ENCODE peak calls at places on chromosomes 4 and X, in seven cellular contexts. One of them, this sample, is unnamed.

GRCh38 chr4:153792007-153792892 is 3.4 kb upstream of the SFRP2 start:
- DNase-seq in heart left ventricle: no peak
- DNase-seq in AG10803: peak; percentile 56
- DNase-seq in upper lobe of left lung: peak; percentile 87
- DNase-seq in cardiac muscle cell: peak; percentile 80
- DNase-seq in BJ: no peak
- DNase-seq in fibroblast of pulmonary artery: peak; percentile 29
- DNase-seq in this sample: no peak

GRCh38 chr4:6674500-6675149 is 19.1 kb upstream of the S100P start:
- DNase-seq in upper lobe of left lung: no peak
- DNase-seq in AG10803: no peak
- DNase-seq in BJ: no peak
- DNase-seq in cardiac muscle cell: peak; percentile 24
- DNase-seq in fibroblast of pulmonary artery: peak; percentile 41
- DNase-seq in heart left ventricle: no peak
- DNase-seq in this sample: no peak

GRCh38 chrX:12080265-12080664 is 58.0 kb upstream of the FRMPD4 start:
- DNase-seq in cardiac muscle cell: peak; percentile 46
- DNase-seq in fibroblast of pulmonary artery: peak; percentile 69
- DNase-seq in upper lobe of left lung: no peak
- DNase-seq in BJ: no peak
- DNase-seq in AG10803: peak; percentile 53
- DNase-seq in heart left ventricle: no peak
- DNase-seq in this sample: peak; percentile 7

GRCh38 chr4:2135083-2135482 is 76.0 kb downstream of the NAT8L start:
- DNase-seq in fibroblast of pulmonary artery: peak; percentile 72
- DNase-seq in heart left ventricle: no peak
- DNase-seq in upper lobe of left lung: no peak
- DNase-seq in cardiac muscle cell: peak; percentile 11
- DNase-seq in AG10803: peak; percentile 58
- DNase-seq in BJ: no peak
- DNase-seq in this sample: peak; percentile 0

GRCh38 chr4:152579107-152579764 is 43.3 kb upstream of the FBXW7 start:
- DNase-seq in BJ: no peak
- DNase-seq in heart left ventricle: no peak
- DNase-seq in upper lobe of left lung: no peak
- DNase-seq in fibroblast of pulmonary artery: no peak
- DNase-seq in AG10803: no peak
- DNase-seq in cardiac muscle cell: no peak
- DNase-seq in this sample: no peak

GRCh38 chr4:82745173-82745842 is 53.3 kb downstream of the SCD5 start:
- DNase-seq in BJ: peak; percentile 47
- DNase-seq in fibroblast of pulmonary artery: no peak
- DNase-seq in AG10803: peak; percentile 38
- DNase-seq in heart left ventricle: no peak
- DNase-seq in upper lobe of left lung: no peak
- DNase-seq in cardiac muscle cell: no peak
- DNase-seq in this sample: no peak

GRCh38 chr4:128725405-128725804 is 84.1 kb upstream of the JADE1 start:
- DNase-seq in AG10803: no peak
- DNase-seq in heart left ventricle: no peak
- DNase-seq in upper lobe of left lung: no peak
- DNase-seq in BJ: no peak
- DNase-seq in cardiac muscle cell: no peak
- DNase-seq in fibroblast of pulmonary artery: no peak
- DNase-seq in this sample: no peak

GRCh38 chr4:165464813-165465381 is 86.1 kb downstream of the CPE start:
- DNase-seq in cardiac muscle cell: peak; percentile 54
- DNase-seq in upper lobe of left lung: no peak
- DNase-seq in BJ: no peak
- DNase-seq in heart left ventricle: no peak
- DNase-seq in AG10803: peak; percentile 57
- DNase-seq in fibroblast of pulmonary artery: peak; percentile 72
- DNase-seq in this sample: peak; percentile 11

GRCh38 chrX:129522184-129523059 is 868 bp downstream of the SMARCA1 start:
- DNase-seq in fibroblast of pulmonary artery: peak; percentile 54
- DNase-seq in AG10803: peak; percentile 50
- DNase-seq in BJ: no peak
- DNase-seq in cardiac muscle cell: peak; percentile 82
- DNase-seq in upper lobe of left lung: peak; percentile 85
- DNase-seq in heart left ventricle: peak; percentile 41
- DNase-seq in this sample: no peak

GRCh38 chrX:39836802-39837420 is 260.8 kb downstream of the BCOR start:
- DNase-seq in fibroblast of pulmonary artery: no peak
- DNase-seq in upper lobe of left lung: no peak
- DNase-seq in heart left ventricle: no peak
- DNase-seq in BJ: no peak
- DNase-seq in AG10803: no peak
- DNase-seq in cardiac muscle cell: no peak
- DNase-seq in this sample: no peak

GRCh38 chr4:147134536-147135210 is 189.0 kb upstream of the TTC29 start:
- DNase-seq in upper lobe of left lung: no peak
- DNase-seq in fibroblast of pulmonary artery: peak; percentile 20
- DNase-seq in heart left ventricle: no peak
- DNase-seq in AG10803: no peak
- DNase-seq in cardiac muscle cell: no peak
- DNase-seq in BJ: no peak
- DNase-seq in this sample: no peak

GRCh38 chrX:1316527-1316926 is 20.1 kb upstream of the IL3RA start:
- DNase-seq in heart left ventricle: peak; percentile 64
- DNase-seq in cardiac muscle cell: no peak
- DNase-seq in AG10803: no peak
- DNase-seq in BJ: no peak
- DNase-seq in upper lobe of left lung: peak; percentile 87
- DNase-seq in fibroblast of pulmonary artery: no peak
- DNase-seq in this sample: no peak

GRCh38 chr4:21790437-21791029 is 158.0 kb downstream of the KCNIP4 start:
- DNase-seq in upper lobe of left lung: no peak
- DNase-seq in cardiac muscle cell: peak; percentile 54
- DNase-seq in BJ: no peak
- DNase-seq in fibroblast of pulmonary artery: peak; percentile 74
- DNase-seq in heart left ventricle: no peak
- DNase-seq in AG10803: peak; percentile 48
- DNase-seq in this sample: no peak

GRCh38 chrX:48558270-48558669 is 16.0 kb upstream of the RBM3 start:
- DNase-seq in BJ: peak; percentile 39
- DNase-seq in fibroblast of pulmonary artery: peak; percentile 90
- DNase-seq in AG10803: peak; percentile 76
- DNase-seq in heart left ventricle: no peak
- DNase-seq in cardiac muscle cell: no peak
- DNase-seq in upper lobe of left lung: no peak
- DNase-seq in this sample: peak; percentile 27

GRCh38 chr4:59537231-59537886 is 1662.8 kb upstream of the ADGRL3 start:
- DNase-seq in fibroblast of pulmonary artery: no peak
- DNase-seq in upper lobe of left lung: no peak
- DNase-seq in cardiac muscle cell: no peak
- DNase-seq in AG10803: no peak
- DNase-seq in heart left ventricle: no peak
- DNase-seq in BJ: no peak
- DNase-seq in this sample: no peak

GRCh38 chr4:56360071-56360470 is 27.2 kb downstream of the AASDH start:
- DNase-seq in cardiac muscle cell: no peak
- DNase-seq in BJ: no peak
- DNase-seq in fibroblast of pulmonary artery: peak; percentile 13
- DNase-seq in upper lobe of left lung: no peak
- DNase-seq in AG10803: peak; percentile 28
- DNase-seq in heart left ventricle: no peak
- DNase-seq in this sample: peak; percentile 3

GRCh38 chr4:48022192-48022799 is 5.7 kb downstream of the NIPAL1 start:
- DNase-seq in heart left ventricle: no peak
- DNase-seq in upper lobe of left lung: no peak
- DNase-seq in BJ: peak; percentile 38
- DNase-seq in AG10803: no peak
- DNase-seq in cardiac muscle cell: no peak
- DNase-seq in fibroblast of pulmonary artery: no peak
- DNase-seq in this sample: no peak

GRCh38 chr4:20176881-20177280 is 74.8 kb upstream of the SLIT2 start:
- DNase-seq in heart left ventricle: no peak
- DNase-seq in AG10803: no peak
- DNase-seq in BJ: no peak
- DNase-seq in upper lobe of left lung: no peak
- DNase-seq in fibroblast of pulmonary artery: no peak
- DNase-seq in cardiac muscle cell: no peak
- DNase-seq in this sample: no peak

GRCh38 chr4:89111833-89112563 is 665 bp downstream of the TIGD2 start:
- DNase-seq in cardiac muscle cell: peak; percentile 35
- DNase-seq in upper lobe of left lung: no peak
- DNase-seq in BJ: peak; percentile 68
- DNase-seq in AG10803: peak; percentile 95
- DNase-seq in fibroblast of pulmonary artery: peak; percentile 97
- DNase-seq in heart left ventricle: no peak
- DNase-seq in this sample: peak; percentile 73

GRCh38 chr4:99324978-99325377 is 3.8 kb upstream of the ADH1B start:
- DNase-seq in cardiac muscle cell: no peak
- DNase-seq in AG10803: peak; percentile 98
- DNase-seq in BJ: peak; percentile 63
- DNase-seq in heart left ventricle: peak; percentile 60
- DNase-seq in fibroblast of pulmonary artery: peak; percentile 86
- DNase-seq in upper lobe of left lung: no peak
- DNase-seq in this sample: peak; percentile 70

GRCh38 chr4:507745-508512 is 8.9 kb downstream of the PIGG start:
- DNase-seq in BJ: no peak
- DNase-seq in upper lobe of left lung: no peak
- DNase-seq in cardiac muscle cell: no peak
- DNase-seq in fibroblast of pulmonary artery: no peak
- DNase-seq in AG10803: no peak
- DNase-seq in heart left ventricle: no peak
- DNase-seq in this sample: no peak

GRCh38 chrX:93422693-93423092 is 250.7 kb downstream of the NAP1L3 start:
- DNase-seq in BJ: no peak
- DNase-seq in upper lobe of left lung: no peak
- DNase-seq in fibroblast of pulmonary artery: peak; percentile 11
- DNase-seq in AG10803: no peak
- DNase-seq in cardiac muscle cell: peak; percentile 76
- DNase-seq in heart left ventricle: no peak
- DNase-seq in this sample: no peak

GRCh38 chr4:98746530-98746929 is 88.1 kb upstream of the TSPAN5 start:
- DNase-seq in heart left ventricle: no peak
- DNase-seq in BJ: no peak
- DNase-seq in fibroblast of pulmonary artery: peak; percentile 15
- DNase-seq in upper lobe of left lung: no peak
- DNase-seq in AG10803: no peak
- DNase-seq in cardiac muscle cell: no peak
- DNase-seq in this sample: no peak

GRCh38 chrX:9164535-9165425 is 130.9 kb upstream of the FAM9B start:
- DNase-seq in BJ: no peak
- DNase-seq in fibroblast of pulmonary artery: peak; percentile 28
- DNase-seq in cardiac muscle cell: no peak
- DNase-seq in heart left ventricle: no peak
- DNase-seq in upper lobe of left lung: no peak
- DNase-seq in AG10803: no peak
- DNase-seq in this sample: no peak

GRCh38 chr4:151144329-151145072 is 45.1 kb downstream of the RPS3A start:
- DNase-seq in BJ: no peak
- DNase-seq in fibroblast of pulmonary artery: no peak
- DNase-seq in heart left ventricle: peak; percentile 16
- DNase-seq in AG10803: no peak
- DNase-seq in upper lobe of left lung: no peak
- DNase-seq in cardiac muscle cell: no peak
- DNase-seq in this sample: no peak

GRCh38 chr4:27100713-27101112 is 240.1 kb downstream of the STIM2 start:
- DNase-seq in AG10803: no peak
- DNase-seq in upper lobe of left lung: no peak
- DNase-seq in BJ: no peak
- DNase-seq in heart left ventricle: no peak
- DNase-seq in cardiac muscle cell: no peak
- DNase-seq in fibroblast of pulmonary artery: no peak
- DNase-seq in this sample: no peak

GRCh38 chr4:77430847-77431246 is 174.8 kb upstream of the CXCL13 start:
- DNase-seq in cardiac muscle cell: no peak
- DNase-seq in AG10803: no peak
- DNase-seq in fibroblast of pulmonary artery: no peak
- DNase-seq in heart left ventricle: no peak
- DNase-seq in upper lobe of left lung: no peak
- DNase-seq in BJ: no peak
- DNase-seq in this sample: no peak
- TF ChIP-seq CTCF in cardiac muscle cell: no peak
- TF ChIP-seq CTCF in AG10803: no peak
- TF ChIP-seq CTCF in fibroblast of pulmonary artery: peak; percentile 0
- TF ChIP-seq CTCF in heart left ventricle: no peak
- TF ChIP-seq CTCF in upper lobe of left lung: no peak
- TF ChIP-seq CTCF in BJ: no peak
- TF ChIP-seq CTCF in this sample: no peak

GRCh38 chr4:169079942-169080827 is 70.1 kb upstream of the CBR4 start:
- DNase-seq in AG10803: peak; percentile 46
- DNase-seq in fibroblast of pulmonary artery: peak; percentile 88
- DNase-seq in BJ: no peak
- DNase-seq in upper lobe of left lung: no peak
- DNase-seq in cardiac muscle cell: no peak
- DNase-seq in heart left ventricle: peak; percentile 34
- DNase-seq in this sample: no peak

GRCh38 chr4:169085015-169085414 is 75.0 kb upstream of the CBR4 start:
- DNase-seq in AG10803: no peak
- DNase-seq in upper lobe of left lung: no peak
- DNase-seq in fibroblast of pulmonary artery: no peak
- DNase-seq in cardiac muscle cell: no peak
- DNase-seq in heart left ventricle: no peak
- DNase-seq in BJ: no peak
- DNase-seq in this sample: no peak

DNA sequence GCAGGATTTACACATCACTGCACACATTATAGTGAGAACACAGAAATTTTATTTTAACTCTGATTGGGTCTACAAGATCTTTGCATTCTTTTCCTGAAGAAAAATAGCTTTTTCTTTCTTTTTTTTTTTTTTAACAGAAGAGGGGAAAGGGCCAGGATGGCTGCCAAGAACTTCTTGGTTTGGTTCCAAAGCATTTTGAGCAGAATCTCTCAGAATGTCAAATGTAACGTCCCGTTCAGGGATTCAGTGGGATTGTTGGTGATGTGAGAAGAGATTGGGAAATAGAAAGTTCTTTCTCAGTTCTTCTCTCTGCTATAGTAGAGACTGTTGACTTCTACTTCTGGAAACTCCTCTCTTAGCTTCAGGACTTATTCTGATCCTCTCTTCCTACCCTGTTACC is 70.9 kb upstream of the CBR4 start:
- DNase-seq in heart left ventricle: peak; percentile 63
- DNase-seq in fibroblast of pulmonary artery: peak; percentile 92
- DNase-seq in upper lobe of left lung: no peak
- DNase-seq in AG10803: peak; percentile 54
- DNase-seq in cardiac muscle cell: no peak
- DNase-seq in BJ: no peak
- DNase-seq in this sample: no peak
- H3K4me3 ChIP-seq in heart left ventricle: no peak overlapping the region
- H3K4me3 ChIP-seq in fibroblast of pulmonary artery: peak overlapping the region; percentile 24
- H3K4me3 ChIP-seq in upper lobe of left lung: no peak overlapping the region
- H3K4me3 ChIP-seq in AG10803: no peak overlapping the region
- H3K4me3 ChIP-seq in cardiac muscle cell: no peak overlapping the region
- H3K4me3 ChIP-seq in BJ: no peak overlapping the region
- H3K4me3 ChIP-seq in this sample: no peak overlapping the region

GRCh38 chr4:106195435-106195950 is 120.5 kb downstream of the TBCK start:
- DNase-seq in fibroblast of pulmonary artery: no peak
- DNase-seq in AG10803: no peak
- DNase-seq in heart left ventricle: no peak
- DNase-seq in upper lobe of left lung: no peak
- DNase-seq in cardiac muscle cell: no peak
- DNase-seq in BJ: no peak
- DNase-seq in this sample: no peak

GRCh38 chr4:106201373-106201772 is 114.6 kb downstream of the TBCK start:
- DNase-seq in heart left ventricle: no peak
- DNase-seq in BJ: no peak
- DNase-seq in cardiac muscle cell: peak; percentile 37
- DNase-seq in upper lobe of left lung: no peak
- DNase-seq in AG10803: peak; percentile 14
- DNase-seq in fibroblast of pulmonary artery: peak; percentile 36
- DNase-seq in this sample: no peak
- TF ChIP-seq CTCF in heart left ventricle: no peak
- TF ChIP-seq CTCF in BJ: peak; percentile 50
- TF ChIP-seq CTCF in cardiac muscle cell: peak; percentile 64
- TF ChIP-seq CTCF in upper lobe of left lung: no peak
- TF ChIP-seq CTCF in AG10803: peak; percentile 62
- TF ChIP-seq CTCF in fibroblast of pulmonary artery: peak; percentile 74
- TF ChIP-seq CTCF in this sample: peak; percentile 64

GRCh38 chrX:140504371-140505324 is at the start of gene SOX3:
- DNase-seq in upper lobe of left lung: peak; percentile 48
- DNase-seq in cardiac muscle cell: no peak
- DNase-seq in fibroblast of pulmonary artery: no peak
- DNase-seq in heart left ventricle: no peak
- DNase-seq in BJ: no peak
- DNase-seq in AG10803: no peak
- DNase-seq in this sample: no peak
- H3K4me3 ChIP-seq in upper lobe of left lung: no peak within 1 kb of the TSS
- H3K4me3 ChIP-seq in cardiac muscle cell: peak within 1 kb of the TSS; percentile 33
- H3K4me3 ChIP-seq in fibroblast of pulmonary artery: no peak within 1 kb of the TSS
- H3K4me3 ChIP-seq in heart left ventricle: peak within 1 kb of the TSS; percentile 38
- H3K4me3 ChIP-seq in BJ: no peak within 1 kb of the TSS
- H3K4me3 ChIP-seq in AG10803: peak within 1 kb of the TSS; percentile 3
- H3K4me3 ChIP-seq in this sample: peak within 1 kb of the TSS; percentile 32

This sample was measured in AG04450.